ENCODE peak calls at places on chromosomes 2 and 18, in six cellular contexts. One of them, this sample, is unnamed.

GRCh38 chr2:226431301-226431955 is 368.2 kb downstream of the IRS1 start:
- DNase-seq in bronchial epithelial cell: peak
- DNase-seq in esophagus squamous epithelium: no peak
- DNase-seq in progenitor cell of endocrine pancreas: no peak
- DNase-seq in astrocyte: peak
- DNase-seq in GM13976: no peak
- DNase-seq in this sample: no peak

GRCh38 chr2:179768765-179769164 is 92.6 kb downstream of the ZNF385B start:
- DNase-seq in bronchial epithelial cell: no peak
- DNase-seq in esophagus squamous epithelium: no peak
- DNase-seq in progenitor cell of endocrine pancreas: no peak
- DNase-seq in astrocyte: peak
- DNase-seq in GM13976: no peak
- DNase-seq in this sample: no peak

GRCh38 chr2:72916743-72917137 is 579 bp upstream of the EMX1 start:
- DNase-seq in bronchial epithelial cell: no peak
- DNase-seq in esophagus squamous epithelium: no peak
- DNase-seq in progenitor cell of endocrine pancreas: no peak
- DNase-seq in astrocyte: no peak
- DNase-seq in GM13976: peak
- DNase-seq in this sample: no peak

GRCh38 chr2:37698931-37699481 is 27.6 kb upstream of the CDC42EP3 start:
- DNase-seq in bronchial epithelial cell: no peak
- DNase-seq in esophagus squamous epithelium: no peak
- DNase-seq in progenitor cell of endocrine pancreas: no peak
- DNase-seq in astrocyte: peak
- DNase-seq in GM13976: no peak
- DNase-seq in this sample: no peak

GRCh38 chr2:145068509-145068908 is 548.6 kb upstream of the ZEB2 start:
- DNase-seq in bronchial epithelial cell: peak
- DNase-seq in esophagus squamous epithelium: no peak
- DNase-seq in progenitor cell of endocrine pancreas: no peak
- DNase-seq in astrocyte: no peak
- DNase-seq in GM13976: no peak
- DNase-seq in this sample: no peak

GRCh38 chr2:219247678-219248642 is 2.7 kb downstream of the STK16 start:
- DNase-seq in bronchial epithelial cell: no peak
- DNase-seq in esophagus squamous epithelium: no peak
- DNase-seq in progenitor cell of endocrine pancreas: no peak
- DNase-seq in astrocyte: no peak
- DNase-seq in GM13976: no peak
- DNase-seq in this sample: no peak

GRCh38 chr2:232550351-232551261 is at the start of the genes EIF4E2 and TIGD1:
- DNase-seq in bronchial epithelial cell: peak
- DNase-seq in esophagus squamous epithelium: peak
- DNase-seq in progenitor cell of endocrine pancreas: peak
- DNase-seq in astrocyte: peak
- DNase-seq in GM13976: peak
- DNase-seq in this sample: peak

GRCh38 chr2:193695367-193695766 is 1500.6 kb upstream of the TMEFF2 start:
- DNase-seq in bronchial epithelial cell: peak
- DNase-seq in esophagus squamous epithelium: no peak
- DNase-seq in progenitor cell of endocrine pancreas: no peak
- DNase-seq in astrocyte: peak
- DNase-seq in GM13976: no peak
- DNase-seq in this sample: no peak

GRCh38 chr2:195660265-195660890 is 3.4 kb downstream of the SLC39A10 start:
- DNase-seq in bronchial epithelial cell: peak
- DNase-seq in esophagus squamous epithelium: no peak
- DNase-seq in progenitor cell of endocrine pancreas: peak
- DNase-seq in astrocyte: peak
- DNase-seq in GM13976: peak
- DNase-seq in this sample: peak

GRCh38 chr2:15941970-15942710 is 1.8 kb downstream of the MYCN start:
- DNase-seq in bronchial epithelial cell: no peak
- DNase-seq in esophagus squamous epithelium: no peak
- DNase-seq in progenitor cell of endocrine pancreas: peak
- DNase-seq in astrocyte: no peak
- DNase-seq in GM13976: peak
- DNase-seq in this sample: no peak

GRCh38 chr2:29182920-29183319 is 67.7 kb downstream of the CLIP4 start:
- DNase-seq in bronchial epithelial cell: no peak
- DNase-seq in esophagus squamous epithelium: no peak
- DNase-seq in progenitor cell of endocrine pancreas: no peak
- DNase-seq in astrocyte: no peak
- DNase-seq in GM13976: no peak
- DNase-seq in this sample: no peak

GRCh38 chr2:10772201-10772867 is 40.3 kb downstream of the PDIA6 start:
- DNase-seq in bronchial epithelial cell: no peak
- DNase-seq in esophagus squamous epithelium: no peak
- DNase-seq in progenitor cell of endocrine pancreas: no peak
- DNase-seq in astrocyte: no peak
- DNase-seq in GM13976: no peak
- DNase-seq in this sample: no peak

GRCh38 chr18:74493689-74494088 is 2.5 kb upstream of the CNDP2 start:
- DNase-seq in bronchial epithelial cell: peak
- DNase-seq in esophagus squamous epithelium: no peak
- DNase-seq in progenitor cell of endocrine pancreas: no peak
- DNase-seq in astrocyte: peak
- DNase-seq in GM13976: peak
- DNase-seq in this sample: no peak

GRCh38 chr2:135819211-135819610 is 17.8 kb downstream of the LCT start:
- DNase-seq in bronchial epithelial cell: peak
- DNase-seq in esophagus squamous epithelium: no peak
- DNase-seq in progenitor cell of endocrine pancreas: no peak
- DNase-seq in astrocyte: peak
- DNase-seq in GM13976: no peak
- DNase-seq in this sample: no peak

GRCh38 chr2:167331636-167332232 is 443.5 kb downstream of the XIRP2 start:
- DNase-seq in bronchial epithelial cell: no peak
- DNase-seq in esophagus squamous epithelium: no peak
- DNase-seq in progenitor cell of endocrine pancreas: no peak
- DNase-seq in astrocyte: no peak
- DNase-seq in GM13976: no peak
- DNase-seq in this sample: no peak

GRCh38 chr2:221895366-221896121 is 323.4 kb upstream of the EPHA4 start:
- DNase-seq in bronchial epithelial cell: no peak
- DNase-seq in esophagus squamous epithelium: no peak
- DNase-seq in progenitor cell of endocrine pancreas: no peak
- DNase-seq in astrocyte: peak
- DNase-seq in GM13976: no peak
- DNase-seq in this sample: no peak

GRCh38 chr2:169172076-169172735 is 102.8 kb downstream of the DHRS9 start:
- DNase-seq in bronchial epithelial cell: no peak
- DNase-seq in esophagus squamous epithelium: no peak
- DNase-seq in progenitor cell of endocrine pancreas: no peak
- DNase-seq in astrocyte: peak
- DNase-seq in GM13976: no peak
- DNase-seq in this sample: no peak

GRCh38 chr2:60385648-60386047 is 167.8 kb downstream of the BCL11A start:
- DNase-seq in bronchial epithelial cell: no peak
- DNase-seq in esophagus squamous epithelium: no peak
- DNase-seq in progenitor cell of endocrine pancreas: no peak
- DNase-seq in astrocyte: no peak
- DNase-seq in GM13976: no peak
- DNase-seq in this sample: no peak

GRCh38 chr18:4125246-4125938 is 329.7 kb downstream of the DLGAP1 start:
- DNase-seq in bronchial epithelial cell: no peak
- DNase-seq in esophagus squamous epithelium: no peak
- DNase-seq in progenitor cell of endocrine pancreas: no peak
- DNase-seq in astrocyte: peak
- DNase-seq in GM13976: no peak
- DNase-seq in this sample: no peak

GRCh38 chr2:218811382-218811781 is 20.2 kb downstream of the PRKAG3 start:
- DNase-seq in bronchial epithelial cell: no peak
- DNase-seq in esophagus squamous epithelium: no peak
- DNase-seq in progenitor cell of endocrine pancreas: no peak
- DNase-seq in astrocyte: no peak
- DNase-seq in GM13976: no peak
- DNase-seq in this sample: no peak

GRCh38 chr2:127067620-127068350 is 39.2 kb downstream of the BIN1 start:
- DNase-seq in bronchial epithelial cell: peak
- DNase-seq in esophagus squamous epithelium: no peak
- DNase-seq in progenitor cell of endocrine pancreas: peak
- DNase-seq in astrocyte: peak
- DNase-seq in GM13976: peak
- DNase-seq in this sample: peak

GRCh38 chr2:16336916-16337315 is 328.7 kb downstream of the CYRIA start:
- DNase-seq in bronchial epithelial cell: no peak
- DNase-seq in esophagus squamous epithelium: no peak
- DNase-seq in progenitor cell of endocrine pancreas: no peak
- DNase-seq in astrocyte: no peak
- DNase-seq in GM13976: no peak
- DNase-seq in this sample: no peak

GRCh38 chr2:186543561-186544131 is 46.2 kb upstream of the ITGAV start:
- DNase-seq in bronchial epithelial cell: peak
- DNase-seq in esophagus squamous epithelium: no peak
- DNase-seq in progenitor cell of endocrine pancreas: no peak
- DNase-seq in astrocyte: peak
- DNase-seq in GM13976: no peak
- DNase-seq in this sample: no peak

GRCh38 chr2:147049888-147050446 is 794.9 kb upstream of the ACVR2A start:
- DNase-seq in bronchial epithelial cell: no peak
- DNase-seq in esophagus squamous epithelium: no peak
- DNase-seq in progenitor cell of endocrine pancreas: no peak
- DNase-seq in astrocyte: no peak
- DNase-seq in GM13976: no peak
- DNase-seq in this sample: no peak

GRCh38 chr2:147040585-147041494 is 804.0 kb upstream of the ACVR2A start:
- DNase-seq in bronchial epithelial cell: no peak
- DNase-seq in esophagus squamous epithelium: no peak
- DNase-seq in progenitor cell of endocrine pancreas: no peak
- DNase-seq in astrocyte: no peak
- DNase-seq in GM13976: no peak
- DNase-seq in this sample: no peak

GRCh38 chr2:147046473-147046872 is 798.4 kb upstream of the ACVR2A start:
- DNase-seq in bronchial epithelial cell: no peak
- DNase-seq in esophagus squamous epithelium: no peak
- DNase-seq in progenitor cell of endocrine pancreas: no peak
- DNase-seq in astrocyte: no peak
- DNase-seq in GM13976: no peak
- DNase-seq in this sample: no peak

DNA sequence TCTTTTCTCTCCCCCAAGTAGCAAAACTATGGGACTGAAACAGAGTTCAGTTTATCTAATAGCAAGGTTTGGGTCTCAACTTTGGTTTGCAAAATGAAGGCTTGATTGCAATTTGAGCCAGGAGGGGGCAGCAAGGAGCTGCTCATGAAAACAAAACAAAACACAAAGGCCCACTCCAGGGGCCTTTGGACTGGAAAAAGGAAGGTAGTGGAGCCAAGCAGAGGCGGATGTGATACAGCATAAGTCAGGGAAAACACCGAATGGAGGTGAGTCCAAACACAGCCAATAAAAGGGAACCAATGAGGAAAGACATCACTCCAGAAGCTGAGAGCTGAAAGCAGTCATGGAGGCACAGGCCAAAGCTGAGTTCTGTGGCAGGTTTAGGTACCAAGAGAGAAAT is 799.7 kb upstream of the ACVR2A start:
- DNase-seq in bronchial epithelial cell: peak
- DNase-seq in esophagus squamous epithelium: no peak
- DNase-seq in progenitor cell of endocrine pancreas: peak
- DNase-seq in astrocyte: peak
- DNase-seq in GM13976: peak
- DNase-seq in this sample: peak
- TF ChIP-seq CTCF in bronchial epithelial cell: peak
- TF ChIP-seq CTCF in esophagus squamous epithelium: peak
- TF ChIP-seq CTCF in progenitor cell of endocrine pancreas: peak
- TF ChIP-seq CTCF in astrocyte: peak
- TF ChIP-seq CTCF in GM13976: peak
- TF ChIP-seq CTCF in this sample: peak

DNA sequence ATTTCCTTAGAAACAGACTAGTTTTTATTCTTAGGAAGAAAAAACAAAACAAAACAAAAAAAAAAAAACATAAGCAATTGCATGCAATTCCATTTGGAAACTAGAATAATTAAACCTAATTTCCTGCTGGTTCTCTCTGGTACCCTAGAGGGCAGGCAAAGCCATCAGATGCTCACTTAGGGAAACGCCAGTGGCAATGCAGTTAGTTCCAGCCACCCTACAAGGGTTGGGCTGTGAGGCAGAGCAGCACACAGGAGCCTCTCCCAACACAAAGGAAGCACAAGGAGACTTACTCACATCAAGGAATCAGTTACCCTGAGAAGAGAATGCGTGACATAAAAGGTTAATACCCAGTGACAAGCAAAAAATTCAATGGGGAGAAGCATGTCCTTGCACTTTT is 28.8 kb downstream of the CCDC93 start:
- DNase-seq in bronchial epithelial cell: no peak
- DNase-seq in esophagus squamous epithelium: no peak
- DNase-seq in progenitor cell of endocrine pancreas: no peak
- DNase-seq in astrocyte: no peak
- DNase-seq in GM13976: no peak
- DNase-seq in this sample: no peak
- TF ChIP-seq CTCF in bronchial epithelial cell: no peak
- TF ChIP-seq CTCF in esophagus squamous epithelium: no peak
- TF ChIP-seq CTCF in progenitor cell of endocrine pancreas: no peak
- TF ChIP-seq CTCF in astrocyte: no peak
- TF ChIP-seq CTCF in GM13976: no peak
- TF ChIP-seq CTCF in this sample: no peak

DNA sequence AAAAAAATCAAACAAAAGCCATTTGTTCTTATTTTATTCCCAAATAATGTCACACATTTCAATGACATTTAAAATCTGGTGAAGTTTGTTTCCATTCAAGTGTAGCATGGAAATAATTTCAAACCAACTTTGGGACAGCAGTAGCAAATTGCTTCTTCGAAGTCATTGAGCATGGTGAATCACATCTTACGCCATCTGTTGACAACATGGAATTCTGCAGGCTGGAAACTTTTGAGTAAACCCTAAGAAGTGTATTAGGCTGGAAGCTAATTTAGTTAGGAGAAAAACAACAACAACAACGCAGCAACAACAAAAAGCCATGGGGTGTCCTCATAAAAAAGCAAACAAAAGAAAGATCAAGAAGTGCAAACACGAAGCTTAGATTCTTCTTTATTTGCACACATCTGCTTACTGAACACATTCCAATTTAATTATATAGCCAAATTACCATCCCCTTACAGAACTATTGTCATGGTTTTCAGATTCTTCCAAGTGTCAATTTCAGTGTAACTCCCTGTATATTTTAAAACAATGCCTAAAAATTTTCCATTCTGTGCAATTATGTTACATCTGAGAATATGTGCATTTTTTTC is 659.0 kb upstream of the CDH7 start:
- DNase-seq in bronchial epithelial cell: peak
- DNase-seq in esophagus squamous epithelium: no peak
- DNase-seq in progenitor cell of endocrine pancreas: no peak
- DNase-seq in astrocyte: no peak
- DNase-seq in GM13976: no peak
- DNase-seq in this sample: no peak
- TF ChIP-seq CTCF in bronchial epithelial cell: peak
- TF ChIP-seq CTCF in esophagus squamous epithelium: no peak
- TF ChIP-seq CTCF in progenitor cell of endocrine pancreas: peak
- TF ChIP-seq CTCF in astrocyte: peak
- TF ChIP-seq CTCF in GM13976: peak
- TF ChIP-seq CTCF in this sample: no peak

DNA sequence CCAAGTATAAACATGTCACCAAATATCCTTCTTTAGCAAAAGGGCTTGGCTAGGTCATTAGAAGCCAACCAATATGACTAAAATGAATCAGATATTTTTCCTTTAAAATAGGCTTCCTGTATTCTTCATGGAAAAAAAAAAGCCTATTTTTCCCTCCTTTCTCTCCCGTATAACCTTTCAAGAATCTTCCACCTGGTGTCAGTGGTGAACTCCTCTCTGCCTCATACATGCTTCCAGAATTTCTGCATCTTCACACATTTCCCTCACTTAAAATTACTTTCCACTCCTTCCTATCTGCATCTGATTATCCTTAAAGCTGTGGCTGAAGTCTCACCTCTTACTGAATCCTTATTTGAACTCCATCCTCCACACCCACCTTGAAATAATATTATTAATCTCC is 116.9 kb upstream of the FANCL start:
- DNase-seq in bronchial epithelial cell: no peak
- DNase-seq in esophagus squamous epithelium: no peak
- DNase-seq in progenitor cell of endocrine pancreas: no peak
- DNase-seq in astrocyte: no peak
- DNase-seq in GM13976: no peak
- DNase-seq in this sample: no peak
- TF ChIP-seq CTCF in bronchial epithelial cell: no peak
- TF ChIP-seq CTCF in esophagus squamous epithelium: no peak
- TF ChIP-seq CTCF in progenitor cell of endocrine pancreas: no peak
- TF ChIP-seq CTCF in astrocyte: no peak
- TF ChIP-seq CTCF in GM13976: no peak
- TF ChIP-seq CTCF in this sample: no peak